ENCODE peak calls at places on chromosome 17, in eight cellular contexts. M is H1, Z is stomach, D is sigmoid colon, I is esophagus muscularis mucosa, Q is SK-N-SH, P is HepG2, J is suprapubic skin. H is an unnamed sample.
A peak's percentile ranks its signal among the peaks of the same experiment; 100 is the strongest.

GRCh38 chr17:38598536-38598935 is 7.2 kb downstream of the SRCIN1 start:
- DNase-seq in Q (peak; percentile 86), J (no peak), P (peak; percentile 82), M (peak; percentile 93), I (no peak), Z (peak; percentile 82), D (no peak), H (peak; percentile 63)

GRCh38 chr17:17849863-17850373 is 13.1 kb upstream of the SREBF1 start:
- DNase-seq in J (no peak), M (no peak), D (no peak), Z (peak; percentile 44), Q (peak; percentile 58), P (peak; percentile 62), I (no peak), H (peak; percentile 55)

GRCh38 chr17:14134456-14134855 is 65.2 kb downstream of the COX10 start:
- DNase-seq in J (no peak), M (no peak), Q (no peak), I (no peak), D (no peak), Z (no peak), P (no peak), H (no peak)

GRCh38 chr17:56499799-56500388 is 93.6 kb upstream of the NOG start:
- DNase-seq in J (no peak), P (peak; percentile 24), M (no peak), Q (no peak), I (no peak), D (no peak), Z (no peak), H (no peak)

GRCh38 chr17:8629371-8630226 is 926 bp downstream of the MYH10 start:
- DNase-seq in J (peak; percentile 68), I (no peak), P (no peak), Q (peak; percentile 67), Z (no peak), M (peak; percentile 63), D (peak; percentile 80), H (peak; percentile 13)

GRCh38 chr17:74619077-74619673 is 4.4 kb downstream of the CD300E start:
- DNase-seq in D (no peak), J (no peak), M (no peak), P (no peak), I (no peak), Q (no peak), Z (no peak), H (no peak)

GRCh38 chr17:32960815-32961214 is 30.8 kb upstream of the SPACA3 start:
- DNase-seq in M (no peak), I (no peak), Q (no peak), Z (no peak), P (no peak), D (no peak), J (no peak), H (no peak)

GRCh38 chr17:47875011-47875471 is 21.0 kb upstream of the SP2 start:
- DNase-seq in D (no peak), Q (no peak), P (no peak), M (no peak), J (no peak), I (no peak), Z (no peak), H (no peak)

GRCh38 chr17:7886227-7887037 is 2.2 kb upstream of the CHD3 start:
- DNase-seq in Z (peak; percentile 54), M (peak; percentile 59), P (no peak), I (no peak), J (no peak), D (peak; percentile 78), Q (peak; percentile 44), H (peak; percentile 51)

GRCh38 chr17:13273744-13274295 is 256.0 kb upstream of the ELAC2 start:
- DNase-seq in Z (no peak), D (no peak), J (no peak), M (no peak), P (no peak), I (no peak), Q (no peak), H (no peak)

DNA sequence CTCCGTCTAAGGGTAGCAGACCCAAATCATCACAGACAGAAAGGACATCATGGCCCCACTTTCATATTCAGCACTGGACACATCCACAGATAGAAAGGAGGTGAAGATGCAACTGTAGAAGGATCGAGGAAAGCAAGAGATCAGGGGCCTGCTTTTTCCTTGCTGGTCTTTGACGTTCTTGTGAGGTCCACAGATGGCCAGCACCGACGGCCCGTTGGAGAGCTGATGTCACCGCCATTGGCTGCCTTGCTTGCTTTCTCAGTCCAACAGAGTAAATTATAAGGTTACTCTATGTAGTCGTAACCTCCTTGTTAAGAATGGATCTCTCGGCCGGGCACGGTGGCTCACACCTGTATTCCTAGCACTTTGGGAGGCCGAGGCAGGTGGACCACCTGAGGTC is 5.1 kb upstream of the RBFOX3 start:
- DNase-seq in Q (no peak), D (peak; percentile 17), P (no peak), Z (no peak), M (no peak), I (no peak), J (no peak), H (no peak)
- TF ChIP-seq EP300 in Q (no peak), D (no peak), P (no peak), Z (no peak), M (no peak), I (no peak), J (no peak), H (no peak)

DNA sequence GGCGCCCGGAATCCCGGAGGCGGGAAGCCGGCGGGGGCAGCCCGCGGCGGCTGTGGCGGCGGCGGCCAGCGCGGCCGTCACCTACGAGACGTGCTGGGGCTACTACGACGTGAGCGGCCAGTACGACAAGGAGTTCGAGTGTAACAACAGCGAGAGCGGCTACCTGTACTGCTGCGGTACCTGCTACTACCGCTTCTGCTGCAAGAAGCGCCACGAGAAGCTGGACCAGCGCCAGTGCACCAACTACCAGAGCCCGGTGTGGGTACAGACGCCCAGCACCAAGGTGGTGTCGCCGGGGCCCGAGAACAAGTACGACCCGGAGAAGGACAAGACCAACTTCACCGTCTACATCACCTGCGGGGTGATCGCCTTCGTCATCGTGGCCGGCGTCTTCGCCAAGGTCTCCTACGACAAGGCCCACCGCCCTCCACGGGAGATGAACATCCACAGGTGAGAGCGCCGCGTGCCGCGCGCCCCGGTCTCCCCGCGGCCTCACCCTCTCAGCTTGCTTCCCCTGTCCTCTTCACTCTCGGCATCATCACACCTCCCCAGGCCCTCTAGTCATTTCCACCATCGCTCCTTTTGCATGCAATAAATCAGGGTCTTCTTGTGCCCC is 706 bp downstream of the SHISA6 start:
- DNase-seq in M (peak; percentile 63), D (no peak), I (no peak), J (peak; percentile 79), Q (peak; percentile 22), Z (peak; percentile 79), P (no peak), H (peak; percentile 33)
- TF ChIP-seq POLR2AphosphoS5 in M (no peak), D (no peak), I (no peak), J (no peak), Q (no peak), Z (no peak), P (no peak), H (no peak)

DNA sequence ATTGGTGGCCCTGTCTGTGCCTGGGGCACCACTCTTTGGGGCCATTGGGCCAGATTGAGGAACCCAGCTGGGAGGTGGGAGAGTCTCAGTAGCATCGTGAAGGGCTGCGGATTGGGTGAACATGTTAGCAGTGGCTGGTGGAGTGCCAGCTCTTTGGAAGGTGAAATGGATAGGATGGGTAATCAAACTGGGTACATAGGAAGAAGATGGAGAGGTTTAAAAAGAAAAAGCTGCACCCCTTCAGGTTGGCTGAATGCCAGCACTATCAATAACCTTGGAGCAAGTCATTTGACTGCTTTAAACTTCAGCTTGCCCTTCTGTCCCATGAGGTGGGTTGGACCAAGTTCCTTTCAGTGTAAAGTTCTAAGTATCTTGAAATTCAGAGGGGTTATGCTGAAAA is 95.0 kb downstream of the RPTOR start:
- DNase-seq in Z (no peak), I (no peak), M (no peak), P (no peak), D (no peak), J (no peak), Q (no peak), H (no peak)
- TF ChIP-seq EP300 in Z (no peak), I (no peak), M (no peak), P (no peak), D (no peak), J (no peak), Q (no peak), H (no peak)

DNA sequence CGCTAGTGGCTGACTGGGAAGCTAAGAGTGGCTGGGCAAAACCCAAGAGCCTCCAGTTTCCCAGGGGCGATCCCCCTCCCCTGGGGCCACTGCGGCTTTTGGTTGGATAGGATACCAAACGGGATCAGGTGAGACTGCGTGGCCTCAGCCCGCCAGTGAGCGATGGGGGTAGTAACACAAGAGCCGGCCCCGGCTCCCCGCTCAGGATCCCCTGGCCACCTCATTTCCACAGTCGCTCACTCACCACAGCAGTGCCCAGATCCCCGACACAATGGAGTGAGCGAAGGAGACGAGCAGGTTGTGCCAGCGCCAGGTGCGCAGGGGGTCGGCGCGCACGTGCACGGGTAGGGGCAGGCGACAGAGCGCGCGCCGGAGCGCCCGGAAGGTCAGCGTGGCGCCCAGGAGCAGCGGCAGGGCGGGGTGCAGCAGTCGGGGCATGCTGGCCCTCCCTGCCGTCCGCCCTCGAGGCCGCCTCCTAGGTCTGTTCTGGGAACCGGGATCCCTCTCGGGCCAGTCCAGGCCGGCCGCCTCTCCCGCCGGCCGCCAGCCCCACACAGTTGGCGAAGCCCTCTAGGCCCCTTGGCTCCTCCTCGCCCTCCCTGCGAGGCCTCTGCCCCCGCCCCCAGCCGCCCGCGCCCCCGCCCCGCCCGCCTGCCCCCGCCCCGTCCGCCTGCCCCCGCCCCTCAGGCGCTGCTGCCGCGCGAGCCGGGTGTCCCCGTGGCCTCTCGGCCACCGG is at the start of gene TLCD1:
- DNase-seq in M (peak; percentile 88), Z (peak; percentile 73), Q (peak; percentile 92), P (peak; percentile 68), J (peak; percentile 88), I (no peak), D (peak; percentile 84), H (peak; percentile 73)
- TF ChIP-seq POLR2AphosphoS5 in M (peak; percentile 85), Z (no peak), Q (peak; percentile 27), P (peak; percentile 55), J (no peak), I (no peak), D (no peak), H (no peak)

DNA sequence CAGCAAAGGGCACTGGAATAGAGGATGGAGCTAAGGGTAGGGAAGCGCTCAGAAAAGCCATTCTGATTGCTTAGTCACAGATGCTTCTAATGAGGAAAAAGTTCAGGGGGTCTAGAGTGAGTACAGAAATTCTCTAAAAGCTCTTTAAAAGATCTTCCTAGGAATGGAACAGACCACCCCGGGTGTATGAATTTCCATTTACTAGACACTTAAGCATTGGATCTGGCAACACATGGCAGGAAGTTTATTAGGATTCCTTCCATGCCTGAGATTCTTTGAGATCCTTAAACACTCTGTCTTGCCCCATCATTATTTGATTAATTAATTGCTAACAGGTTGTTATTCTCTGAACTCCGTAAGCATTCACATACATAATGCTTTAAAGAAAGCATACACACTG is 8.5 kb downstream of the KRTAP9-7 start:
- DNase-seq in Z (no peak), J (no peak), I (no peak), Q (no peak), M (no peak), D (no peak), P (peak; percentile 0), H (no peak)
- TF ChIP-seq EP300 in Z (no peak), J (no peak), I (no peak), Q (no peak), M (no peak), D (no peak), P (no peak), H (no peak)

DNA sequence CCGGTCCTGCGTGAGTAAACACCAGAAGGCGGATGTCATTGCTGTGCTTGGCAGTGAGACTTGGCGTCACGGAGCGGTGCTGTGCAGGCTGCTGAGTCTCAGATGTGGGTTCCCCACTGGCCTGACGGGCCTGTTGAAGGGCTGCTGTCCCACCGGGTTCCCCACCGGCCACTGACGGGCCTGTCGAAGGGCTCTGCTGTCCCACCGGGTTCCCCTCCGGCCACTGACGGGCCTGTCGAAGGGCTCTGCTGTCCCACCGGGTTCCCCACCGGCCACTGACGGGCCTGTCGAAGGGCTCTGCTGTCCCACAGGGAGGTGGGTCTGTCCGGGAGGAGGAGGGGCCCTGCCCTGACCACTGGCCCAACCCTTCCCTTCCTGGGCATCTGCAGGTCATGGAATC is 2.8 kb downstream of the HGS start:
- DNase-seq in J (no peak), Q (no peak), Z (no peak), P (no peak), D (no peak), I (no peak), M (no peak), H (no peak)
- TF ChIP-seq POLR2AphosphoS5 in J (no peak), Q (no peak), Z (no peak), P (no peak), D (no peak), I (no peak), M (no peak), H (no peak)

H was measured in transverse colon.